ENCODE peak calls at places on chromosomes 7 and 10, in nine cellular contexts. X, C, G, U, V, A, P, S and Z are unnamed samples.

GRCh38 chr7:22723642-22724041 is 3.4 kb upstream of the IL6 start:
- DNase-seq in P (no peak), C (no peak), S (no peak), A (no peak), V (no peak), G (no peak), U (peak; percentile 38), X (no peak), Z (no peak)

GRCh38 chr10:29202541-29202940 is 86.3 kb upstream of the LYZL1 start:
- DNase-seq in A (no peak), V (no peak), C (no peak), U (no peak), P (no peak), S (no peak), G (no peak), X (no peak), Z (no peak)

GRCh38 chr7:51034531-51035264 is 252.0 kb upstream of the GRB10 start:
- DNase-seq in U (peak; percentile 74), X (no peak), A (no peak), P (no peak), V (no peak), C (no peak), G (no peak), S (no peak), Z (no peak)

GRCh38 chr10:30455816-30456215 is 21.8 kb downstream of the MAP3K8 start:
- DNase-seq in G (no peak), A (no peak), P (no peak), S (peak; percentile 30), C (no peak), V (no peak), X (peak; percentile 79), U (no peak), Z (peak; percentile 67)

GRCh38 chr7:80941206-80941758 is 22.4 kb upstream of the SEMA3C start:
- DNase-seq in S (no peak), G (peak; percentile 57), V (no peak), X (no peak), C (no peak), A (no peak), P (no peak), U (no peak), Z (no peak)

GRCh38 chr10:43210556-43210955 is 56.3 kb downstream of the RASGEF1A start:
- DNase-seq in U (no peak), A (peak; percentile 31), C (no peak), X (no peak), P (no peak), S (no peak), G (no peak), V (no peak), Z (no peak)

GRCh38 chr7:113159746-113160339 is 41.5 kb upstream of the SMIM30 start:
- DNase-seq in S (no peak), A (no peak), G (peak; percentile 8), P (no peak), U (peak; percentile 28), V (no peak), C (no peak), X (no peak), Z (peak; percentile 33)

GRCh38 chr7:69402696-69403095 is 195.6 kb upstream of the AUTS2 start:
- DNase-seq in G (no peak), V (no peak), S (no peak), C (no peak), P (no peak), U (no peak), A (no peak), X (no peak), Z (no peak)

GRCh38 chr7:2219136-2219535 is 13.6 kb downstream of the MAD1L1 start:
- DNase-seq in V (no peak), C (no peak), U (no peak), G (no peak), P (no peak), A (no peak), X (no peak), S (no peak), Z (no peak)

GRCh38 chr10:1938317-1938716 is 201.0 kb upstream of the ADARB2 start:
- DNase-seq in V (no peak), G (no peak), U (no peak), S (peak; percentile 56), C (peak; percentile 31), P (no peak), A (no peak), X (peak; percentile 26), Z (no peak)

GRCh38 chr7:101814996-101815825 is 2.2 kb upstream of the CUX1 start:
- DNase-seq in A (peak; percentile 83), U (peak; percentile 41), V (no peak), X (peak; percentile 61), G (no peak), P (peak; percentile 59), S (peak; percentile 61), C (peak; percentile 57), Z (peak; percentile 53)

GRCh38 chr7:108313086-108313485 is 143.2 kb downstream of the NRCAM start:
- DNase-seq in G (no peak), C (no peak), X (no peak), P (no peak), S (no peak), U (no peak), A (no peak), V (no peak), Z (no peak)

GRCh38 chr10:124736491-124737136 is 7.6 kb downstream of the FAM53B start:
- DNase-seq in P (no peak), G (no peak), S (no peak), X (no peak), C (no peak), U (peak; percentile 81), V (no peak), A (no peak), Z (no peak)

GRCh38 chr10:24505759-24506158 is 217.9 kb downstream of the ARHGAP21 start:
- DNase-seq in U (peak; percentile 66), P (no peak), V (no peak), A (no peak), S (no peak), C (no peak), G (no peak), X (no peak), Z (no peak)

GRCh38 chr7:47582748-47583740 is 1.1 kb upstream of the TNS3 start:
- DNase-seq in P (no peak), G (no peak), C (no peak), S (no peak), A (no peak), V (no peak), X (no peak), U (no peak), Z (no peak)

GRCh38 chr7:17937506-17938115 is 2.7 kb downstream of the SNX13 start:
- DNase-seq in C (no peak), X (no peak), A (no peak), S (no peak), P (no peak), U (no peak), G (no peak), V (no peak), Z (peak; percentile 9)

GRCh38 chr10:132986576-132986975 is 44.2 kb upstream of the CFAP46 start:
- DNase-seq in A (peak; percentile 64), X (no peak), S (no peak), G (no peak), V (no peak), C (no peak), U (no peak), P (no peak), Z (no peak)

GRCh38 chr7:133742709-133743538 is 384.2 kb upstream of the LRGUK start:
- DNase-seq in A (no peak), G (no peak), V (no peak), S (no peak), U (no peak), X (no peak), P (no peak), C (no peak), Z (peak; percentile 9)

GRCh38 chr10:119315128-119316001 is 108.0 kb downstream of the GRK5 start:
- DNase-seq in G (peak; percentile 84), U (no peak), X (no peak), S (peak; percentile 73), V (no peak), A (peak; percentile 90), C (peak; percentile 73), P (peak; percentile 66), Z (peak; percentile 80)

GRCh38 chr10:112851582-112851981 is 98.5 kb upstream of the TCF7L2 start:
- DNase-seq in V (no peak), C (no peak), G (no peak), X (no peak), P (no peak), S (no peak), U (no peak), A (no peak), Z (no peak)

GRCh38 chr7:73702665-73703064 is 16.8 kb downstream of the STX1A start:
- DNase-seq in G (no peak), X (no peak), C (no peak), V (no peak), U (no peak), A (no peak), P (no peak), S (no peak), Z (no peak)

GRCh38 chr7:11343818-11344413 is 370.2 kb downstream of the PHF14 start:
- DNase-seq in P (no peak), C (no peak), G (peak; percentile 20), U (no peak), X (no peak), A (no peak), S (no peak), V (no peak), Z (peak; percentile 52)

GRCh38 chr7:26988975-26989374 is 106.8 kb downstream of the HOXA1 start:
- DNase-seq in X (no peak), P (no peak), U (no peak), A (no peak), V (no peak), C (no peak), S (no peak), G (no peak), Z (no peak)

GRCh38 chr7:131553906-131554305 is 2.5 kb downstream of the PODXL start:
- DNase-seq in U (no peak), G (no peak), C (no peak), A (no peak), V (no peak), X (no peak), S (no peak), P (no peak), Z (no peak)

GRCh38 chr7:128398016-128398840 is 11.6 kb downstream of the IMPDH1 start:
- DNase-seq in A (peak; percentile 84), V (peak; percentile 62), U (peak; percentile 53), S (peak; percentile 58), P (no peak), X (peak; percentile 50), C (no peak), G (no peak), Z (no peak)

GRCh38 chr7:122260336-122260735 is 44.2 kb downstream of the FEZF1 start:
- DNase-seq in A (no peak), X (no peak), S (no peak), G (no peak), C (no peak), U (no peak), P (no peak), V (no peak), Z (no peak)

GRCh38 chr10:13053794-13054462 is 46.0 kb upstream of the OPTN start:
- DNase-seq in A (no peak), G (no peak), S (no peak), X (no peak), U (peak; percentile 13), C (no peak), V (no peak), P (no peak), Z (no peak)

GRCh38 chr7:4849390-4849789 is 12.4 kb downstream of the PAPOLB start:
- DNase-seq in V (no peak), A (no peak), U (no peak), X (no peak), S (peak; percentile 19), P (no peak), C (no peak), G (peak; percentile 10), Z (peak; percentile 42)

GRCh38 chr10:72753760-72754231 is 61.9 kb downstream of the MCU start:
- DNase-seq in S (no peak), U (no peak), C (no peak), G (no peak), P (no peak), X (no peak), V (no peak), A (no peak), Z (no peak)

GRCh38 chr7:137040745-137041144 is 172.3 kb downstream of the CHRM2 start:
- DNase-seq in V (no peak), G (no peak), A (no peak), P (no peak), S (no peak), X (no peak), U (no peak), C (no peak), Z (no peak)

GRCh38 chr10:70432101-70432500 is 9.4 kb downstream of the NODAL start:
- DNase-seq in X (no peak), C (no peak), V (no peak), S (no peak), U (peak; percentile 45), P (no peak), A (no peak), G (no peak), Z (no peak)